ENCODE peak calls at places on chromosomes 4 and X, in five cellular contexts. A is hepatocyte; V is endothelial cell; H is RPMI8226; T is activated CD4-positive, alpha-beta T cell treated with anti-CD3 and anti-CD28 coated beads for 4 hours. Y is an unnamed sample.

GRCh38 chrX:7270018-7270417 is 122.1 kb upstream of the PUDP start:
- DNase-seq in V (no peak), T (no peak), A (no peak), H (no peak), Y (no peak)

GRCh38 chr4:186746581-186746980 is 22.9 kb upstream of the FAT1 start:
- DNase-seq in H (no peak), T (no peak), V (no peak), A (no peak), Y (no peak)

GRCh38 chr4:145938618-145939177 is at the start of gene ZNF827:
- DNase-seq in H (peak; percentile 48), A (peak; percentile 87), T (peak; percentile 62), V (peak; percentile 63), Y (peak; percentile 7)

GRCh38 chrX:108268434-108269080 is 169.7 kb downstream of the COL4A6 start:
- DNase-seq in V (no peak), A (no peak), T (no peak), H (no peak), Y (no peak)

GRCh38 chr4:54709281-54709854 is 51.6 kb downstream of the KIT start:
- DNase-seq in H (no peak), A (no peak), V (no peak), T (no peak), Y (no peak)

GRCh38 chrX:108186811-108187210 is 95.2 kb downstream of the ATG4A start:
- DNase-seq in T (no peak), H (no peak), A (peak; percentile 16), V (no peak), Y (no peak)

GRCh38 chr4:112296949-112297483 is at the start of gene ALPK1:
- DNase-seq in H (peak; percentile 36), A (peak; percentile 83), V (no peak), T (no peak), Y (no peak)

GRCh38 chr4:168569066-168569908 is 72.4 kb downstream of the PALLD start:
- DNase-seq in A (peak; percentile 76), H (no peak), T (no peak), V (peak; percentile 59), Y (no peak)

GRCh38 chr4:337932-338758 is 531 bp downstream of the ZNF141 start:
- DNase-seq in H (peak; percentile 35), A (peak; percentile 70), T (peak; percentile 59), V (peak; percentile 52), Y (no peak)

GRCh38 chr4:61500883-61501282 is 300.8 kb downstream of the ADGRL3 start:
- DNase-seq in V (no peak), T (no peak), A (no peak), H (no peak), Y (no peak)